ENCODE peak calls at places on chromosomes 2 and 18, in eight cellular contexts. G, W, F, K, X, R, N and Z are unnamed samples.
A peak's percentile ranks its signal among the peaks of the same experiment; 100 is the strongest.

GRCh38 chr2:64910972-64911433 is 78.2 kb upstream of the SLC1A4 start:
- DNase-seq in N (no peak), F (no peak), X (no peak), G (no peak), K (no peak), W (no peak), R (no peak), Z (no peak)

GRCh38 chr2:639703-640102 is 37.5 kb downstream of the TMEM18 start:
- DNase-seq in K (no peak), X (no peak), R (no peak), N (no peak), G (no peak), F (no peak), W (no peak), Z (no peak)

GRCh38 chr18:58988595-58988994 is 123.9 kb downstream of the ZNF532 start:
- DNase-seq in R (no peak), N (no peak), W (no peak), G (no peak), X (no peak), F (no peak), K (no peak), Z (no peak)

GRCh38 chr2:8661736-8662135 is 20.1 kb upstream of the ID2 start:
- DNase-seq in F (no peak), K (peak; percentile 53), R (no peak), W (no peak), X (no peak), G (peak; percentile 57), N (no peak), Z (peak; percentile 86)

GRCh38 chr2:138329591-138329990 is 172.0 kb upstream of the SPOPL start:
- DNase-seq in K (no peak), R (no peak), W (no peak), G (no peak), X (no peak), N (no peak), F (no peak), Z (no peak)

GRCh38 chr2:101360229-101360628 is 27.1 kb downstream of the CREG2 start:
- DNase-seq in F (no peak), K (no peak), N (no peak), R (no peak), X (no peak), G (no peak), W (no peak), Z (no peak)

GRCh38 chr2:38214209-38214717 is 138.3 kb upstream of the CYP1B1 start:
- DNase-seq in R (no peak), W (no peak), F (no peak), N (no peak), X (no peak), K (no peak), G (no peak), Z (no peak)

GRCh38 chr2:11914455-11914854 is 168.0 kb downstream of the LPIN1 start:
- DNase-seq in K (no peak), G (peak; percentile 71), F (no peak), R (no peak), X (no peak), W (no peak), N (no peak), Z (no peak)

GRCh38 chr2:69807821-69808540 is 21.5 kb upstream of the GMCL1 start:
- DNase-seq in G (no peak), N (no peak), R (no peak), F (no peak), K (no peak), X (no peak), W (no peak), Z (no peak)

GRCh38 chr2:47038656-47039501 is 116.2 kb downstream of the STPG4 start:
- DNase-seq in X (no peak), R (no peak), F (no peak), W (no peak), G (no peak), K (no peak), N (no peak), Z (no peak)

GRCh38 chr2:199806179-199806578 is 44.8 kb downstream of the FTCDNL1 start:
- DNase-seq in F (no peak), G (no peak), R (no peak), X (no peak), K (peak; percentile 9), N (no peak), W (no peak), Z (no peak)

GRCh38 chr2:127400897-127401756 is 13.4 kb upstream of the MAP3K2 start:
- DNase-seq in F (no peak), K (no peak), R (no peak), G (no peak), W (no peak), N (peak; percentile 52), X (no peak), Z (no peak)

GRCh38 chr2:230685165-230685560 is 27.5 kb upstream of the CAB39 start:
- DNase-seq in K (no peak), G (no peak), R (no peak), F (no peak), X (no peak), W (no peak), N (no peak), Z (no peak)

GRCh38 chr2:98761267-98761781 is 30.4 kb upstream of the MGAT4A start:
- DNase-seq in G (no peak), F (no peak), X (no peak), N (no peak), K (no peak), R (peak; percentile 42), W (no peak), Z (no peak)

GRCh38 chr2:219299372-219299760 is 9.8 kb downstream of the PTPRN start:
- DNase-seq in R (no peak), W (no peak), F (no peak), N (no peak), X (no peak), K (no peak), G (no peak), Z (no peak)

GRCh38 chr2:40101076-40101688 is 322.1 kb upstream of the THUMPD2 start:
- DNase-seq in F (no peak), W (no peak), R (no peak), K (peak; percentile 19), N (no peak), G (no peak), X (no peak), Z (no peak)

GRCh38 chr2:70140978-70141753 is 49.7 kb downstream of the C2orf42 start:
- DNase-seq in W (no peak), F (peak; percentile 84), X (no peak), G (peak; percentile 50), K (no peak), N (peak; percentile 95), R (peak; percentile 40), Z (peak; percentile 71)

GRCh38 chr2:46915811-46916630 is 415 bp upstream of the MCFD2 start:
- DNase-seq in G (peak; percentile 97), W (peak; percentile 79), R (peak; percentile 79), N (peak; percentile 86), K (peak; percentile 99), X (peak; percentile 81), F (peak; percentile 99), Z (peak; percentile 97)

GRCh38 chr18:3679254-3679653 is 229.3 kb downstream of the TGIF1 start:
- DNase-seq in X (no peak), W (no peak), K (no peak), N (no peak), R (no peak), F (no peak), G (no peak), Z (no peak)

GRCh38 chr2:241443486-241444223 is 64.7 kb downstream of the STK25 start:
- DNase-seq in X (no peak), G (no peak), R (peak; percentile 83), W (no peak), N (no peak), K (no peak), F (no peak), Z (no peak)

GRCh38 chr2:219422944-219423534 is 4.9 kb downstream of the DES start:
- DNase-seq in R (no peak), W (no peak), G (peak; percentile 19), K (no peak), F (no peak), N (peak; percentile 11), X (no peak), Z (no peak)

GRCh38 chr2:200788129-200788718 is 23.5 kb upstream of the BZW1 start:
- DNase-seq in F (no peak), X (no peak), R (no peak), N (no peak), K (peak; percentile 24), G (no peak), W (no peak), Z (no peak)

GRCh38 chr2:238162516-238163441 is 4.0 kb downstream of the ERFE start:
- DNase-seq in W (no peak), X (peak; percentile 6), R (no peak), N (no peak), G (peak; percentile 13), K (no peak), F (no peak), Z (no peak)

GRCh38 chr2:24947758-24948157 is 24.0 kb downstream of the DNAJC27 start:
- DNase-seq in N (no peak), F (no peak), G (no peak), W (no peak), K (no peak), R (no peak), X (no peak), Z (no peak)